ENCODE peak calls at places on chromosomes 12 and 14, in six cellular contexts. One of them, this sample, is unnamed.

GRCh38 chr12:95593266-95593871 is 42.1 kb upstream of the USP44 start:
- DNase-seq in BJ: no peak
- DNase-seq in erythroblast: no peak
- DNase-seq in astrocyte of the spinal cord: no peak
- DNase-seq in IMR-90: no peak
- DNase-seq in upper lobe of right lung: no peak
- DNase-seq in this sample: no peak

GRCh38 chr12:4984971-4985370 is 58.7 kb upstream of the KCNA5 start:
- DNase-seq in BJ: no peak
- DNase-seq in astrocyte of the spinal cord: no peak
- DNase-seq in upper lobe of right lung: no peak
- DNase-seq in IMR-90: no peak
- DNase-seq in erythroblast: no peak
- DNase-seq in this sample: no peak

GRCh38 chr14:93184391-93185332 is at the start of the genes LYSET and MOAP1:
- DNase-seq in BJ: no peak
- DNase-seq in astrocyte of the spinal cord: peak; percentile 86
- DNase-seq in IMR-90: peak; percentile 79
- DNase-seq in erythroblast: peak; percentile 89
- DNase-seq in upper lobe of right lung: peak; percentile 95
- DNase-seq in this sample: peak; percentile 87

GRCh38 chr12:49922349-49923034 is 18.8 kb upstream of the FAIM2 start:
- DNase-seq in IMR-90: no peak
- DNase-seq in upper lobe of right lung: peak; percentile 51
- DNase-seq in erythroblast: no peak
- DNase-seq in astrocyte of the spinal cord: no peak
- DNase-seq in BJ: no peak
- DNase-seq in this sample: no peak

GRCh38 chr12:27198036-27198435 is 46.0 kb upstream of the STK38L start:
- DNase-seq in BJ: no peak
- DNase-seq in erythroblast: no peak
- DNase-seq in IMR-90: peak; percentile 70
- DNase-seq in upper lobe of right lung: no peak
- DNase-seq in astrocyte of the spinal cord: peak; percentile 88
- DNase-seq in this sample: no peak

GRCh38 chr14:102279688-102280348 is 25.1 kb downstream of the MOK start:
- DNase-seq in IMR-90: peak; percentile 100
- DNase-seq in astrocyte of the spinal cord: peak; percentile 97
- DNase-seq in erythroblast: no peak
- DNase-seq in BJ: peak; percentile 93
- DNase-seq in upper lobe of right lung: no peak
- DNase-seq in this sample: no peak

GRCh38 chr12:130427381-130427887 is 89.7 kb downstream of the PIWIL1 start:
- DNase-seq in erythroblast: no peak
- DNase-seq in IMR-90: no peak
- DNase-seq in astrocyte of the spinal cord: no peak
- DNase-seq in BJ: no peak
- DNase-seq in upper lobe of right lung: peak; percentile 13
- DNase-seq in this sample: no peak

GRCh38 chr12:125882141-125882540 is 816.9 kb downstream of the AACS start:
- DNase-seq in IMR-90: no peak
- DNase-seq in astrocyte of the spinal cord: peak; percentile 17
- DNase-seq in upper lobe of right lung: no peak
- DNase-seq in erythroblast: no peak
- DNase-seq in BJ: no peak
- DNase-seq in this sample: no peak

GRCh38 chr14:74852922-74853530 is 22.9 kb downstream of the PROX2 start:
- DNase-seq in BJ: peak; percentile 84
- DNase-seq in IMR-90: peak; percentile 84
- DNase-seq in astrocyte of the spinal cord: peak; percentile 55
- DNase-seq in erythroblast: no peak
- DNase-seq in upper lobe of right lung: no peak
- DNase-seq in this sample: no peak

GRCh38 chr12:132651444-132652100 is 33.0 kb downstream of the P2RX2 start:
- DNase-seq in upper lobe of right lung: no peak
- DNase-seq in BJ: no peak
- DNase-seq in erythroblast: no peak
- DNase-seq in astrocyte of the spinal cord: no peak
- DNase-seq in IMR-90: no peak
- DNase-seq in this sample: no peak

GRCh38 chr14:50388256-50388931 is 8.3 kb downstream of the CDKL1 start:
- DNase-seq in BJ: no peak
- DNase-seq in astrocyte of the spinal cord: no peak
- DNase-seq in IMR-90: no peak
- DNase-seq in erythroblast: no peak
- DNase-seq in upper lobe of right lung: no peak
- DNase-seq in this sample: no peak

GRCh38 chr14:89255852-89256251 is 161.2 kb downstream of the FOXN3 start:
- DNase-seq in BJ: no peak
- DNase-seq in astrocyte of the spinal cord: no peak
- DNase-seq in erythroblast: no peak
- DNase-seq in IMR-90: no peak
- DNase-seq in upper lobe of right lung: no peak
- DNase-seq in this sample: no peak

GRCh38 chr12:32499048-32499447 is 99.7 kb downstream of the FGD4 start:
- DNase-seq in BJ: no peak
- DNase-seq in IMR-90: no peak
- DNase-seq in erythroblast: no peak
- DNase-seq in astrocyte of the spinal cord: no peak
- DNase-seq in upper lobe of right lung: no peak
- DNase-seq in this sample: no peak

GRCh38 chr12:87988534-87988933 is 40.7 kb downstream of the C12orf50 start:
- DNase-seq in astrocyte of the spinal cord: no peak
- DNase-seq in BJ: no peak
- DNase-seq in erythroblast: no peak
- DNase-seq in IMR-90: no peak
- DNase-seq in upper lobe of right lung: no peak
- DNase-seq in this sample: no peak

GRCh38 chr12:28167981-28168485 is 22.2 kb upstream of the CCDC91 start:
- DNase-seq in BJ: no peak
- DNase-seq in IMR-90: no peak
- DNase-seq in astrocyte of the spinal cord: no peak
- DNase-seq in upper lobe of right lung: no peak
- DNase-seq in erythroblast: no peak
- DNase-seq in this sample: no peak

GRCh38 chr12:6688543-6688999 is 604 bp downstream of the ZNF384 start:
- DNase-seq in erythroblast: peak; percentile 69
- DNase-seq in upper lobe of right lung: no peak
- DNase-seq in BJ: no peak
- DNase-seq in IMR-90: peak; percentile 13
- DNase-seq in astrocyte of the spinal cord: no peak
- DNase-seq in this sample: peak; percentile 86

GRCh38 chr12:85664429-85664828 is 171.8 kb downstream of the RASSF9 start:
- DNase-seq in upper lobe of right lung: no peak
- DNase-seq in astrocyte of the spinal cord: no peak
- DNase-seq in erythroblast: no peak
- DNase-seq in BJ: no peak
- DNase-seq in IMR-90: no peak
- DNase-seq in this sample: no peak

GRCh38 chr12:89156862-89157262 is 195.4 kb downstream of the DUSP6 start:
- DNase-seq in BJ: peak; percentile 71
- DNase-seq in IMR-90: peak; percentile 67
- DNase-seq in astrocyte of the spinal cord: peak; percentile 14
- DNase-seq in upper lobe of right lung: no peak
- DNase-seq in erythroblast: no peak
- DNase-seq in this sample: no peak

GRCh38 chr14:32559048-32559447 is 229.9 kb downstream of the AKAP6 start:
- DNase-seq in IMR-90: peak; percentile 19
- DNase-seq in erythroblast: no peak
- DNase-seq in BJ: no peak
- DNase-seq in astrocyte of the spinal cord: peak; percentile 3
- DNase-seq in upper lobe of right lung: no peak
- DNase-seq in this sample: no peak

GRCh38 chr14:95935228-95935822 is 58.7 kb downstream of the TUNAR start:
- DNase-seq in IMR-90: peak; percentile 41
- DNase-seq in upper lobe of right lung: no peak
- DNase-seq in astrocyte of the spinal cord: peak; percentile 9
- DNase-seq in BJ: no peak
- DNase-seq in erythroblast: peak; percentile 25
- DNase-seq in this sample: no peak

GRCh38 chr12:105892362-105892910 is 246.3 kb downstream of the NUAK1 start:
- DNase-seq in erythroblast: no peak
- DNase-seq in IMR-90: no peak
- DNase-seq in astrocyte of the spinal cord: no peak
- DNase-seq in upper lobe of right lung: no peak
- DNase-seq in BJ: no peak
- DNase-seq in this sample: no peak

GRCh38 chr12:90999946-91000345 is 4.8 kb downstream of the EPYC start:
- DNase-seq in BJ: no peak
- DNase-seq in upper lobe of right lung: no peak
- DNase-seq in IMR-90: peak; percentile 48
- DNase-seq in erythroblast: no peak
- DNase-seq in astrocyte of the spinal cord: peak; percentile 31
- DNase-seq in this sample: no peak

GRCh38 chr12:50458606-50459005 is 46.2 kb upstream of the DIP2B start:
- DNase-seq in astrocyte of the spinal cord: peak; percentile 10
- DNase-seq in BJ: no peak
- DNase-seq in upper lobe of right lung: no peak
- DNase-seq in erythroblast: no peak
- DNase-seq in IMR-90: peak; percentile 47
- DNase-seq in this sample: no peak

GRCh38 chr12:50614167-50614762 is 109.5 kb downstream of the DIP2B start:
- DNase-seq in IMR-90: peak; percentile 78
- DNase-seq in BJ: no peak
- DNase-seq in erythroblast: no peak
- DNase-seq in upper lobe of right lung: no peak
- DNase-seq in astrocyte of the spinal cord: peak; percentile 78
- DNase-seq in this sample: no peak

GRCh38 chr14:80419769-80420168 is 208.5 kb upstream of the DIO2 start:
- DNase-seq in upper lobe of right lung: no peak
- DNase-seq in BJ: no peak
- DNase-seq in erythroblast: no peak
- DNase-seq in IMR-90: no peak
- DNase-seq in astrocyte of the spinal cord: peak; percentile 4
- DNase-seq in this sample: no peak

GRCh38 chr14:62097072-62097471 is 334.9 kb downstream of the SNAPC1 start:
- DNase-seq in erythroblast: no peak
- DNase-seq in BJ: no peak
- DNase-seq in IMR-90: peak; percentile 3
- DNase-seq in upper lobe of right lung: no peak
- DNase-seq in astrocyte of the spinal cord: no peak
- DNase-seq in this sample: no peak

GRCh38 chr14:54253195-54253947 is 143.4 kb upstream of the CDKN3 start:
- DNase-seq in BJ: no peak
- DNase-seq in erythroblast: no peak
- DNase-seq in IMR-90: peak; percentile 89
- DNase-seq in upper lobe of right lung: no peak
- DNase-seq in astrocyte of the spinal cord: peak; percentile 98
- DNase-seq in this sample: no peak

GRCh38 chr12:111454311-111454710 is 48.6 kb downstream of the SH2B3 start:
- DNase-seq in astrocyte of the spinal cord: no peak
- DNase-seq in upper lobe of right lung: no peak
- DNase-seq in BJ: no peak
- DNase-seq in IMR-90: no peak
- DNase-seq in erythroblast: no peak
- DNase-seq in this sample: no peak

GRCh38 chr14:21070083-21070609 is at the start of gene ARHGEF40:
- DNase-seq in erythroblast: peak; percentile 14
- DNase-seq in upper lobe of right lung: peak; percentile 85
- DNase-seq in astrocyte of the spinal cord: peak; percentile 47
- DNase-seq in IMR-90: peak; percentile 33
- DNase-seq in BJ: no peak
- DNase-seq in this sample: peak; percentile 68

This sample was measured in amygdala.